ENCODE peak calls at places on chromosomes 4 and X, in six cellular contexts. B is HCT116, D is fibroblast of lung, G is astrocyte, Z is hepatocyte, R is K562. N is an unnamed sample.

GRCh38 chr4:125705681-125706080 is 390.9 kb downstream of the FAT4 start:
- DNase-seq in B (no peak), D (no peak), G (no peak), Z (no peak), R (no peak), N (no peak)

GRCh38 chr4:4914059-4914820 is 54.8 kb downstream of the MSX1 start:
- DNase-seq in B (no peak), D (peak), G (peak), Z (no peak), R (no peak), N (no peak)

GRCh38 chr4:174222266-174222872 is 61.1 kb downstream of the FBXO8 start:
- DNase-seq in B (peak), D (peak), G (no peak), Z (peak), R (peak), N (peak)

GRCh38 chr4:6999172-7000086 is 43.7 kb upstream of the TADA2B start:
- DNase-seq in B (peak), D (no peak), G (no peak), Z (no peak), R (peak), N (no peak)

GRCh38 chrX:42384956-42385355 is 393.0 kb downstream of the PPP1R2C start:
- DNase-seq in B (no peak), D (no peak), G (no peak), Z (no peak), R (no peak), N (no peak)

GRCh38 chr4:123256006-123256405 is 140.6 kb upstream of the SPRY1 start:
- DNase-seq in B (no peak), D (no peak), G (no peak), Z (no peak), R (no peak), N (no peak)

GRCh38 chr4:57110635-57111546 is 706 bp upstream of the IGFBP7 start:
- DNase-seq in B (no peak), D (peak), G (peak), Z (peak), R (peak), N (peak)

GRCh38 chrX:33204889-33205288 is 6.5 kb downstream of the DMD start:
- DNase-seq in B (no peak), D (no peak), G (no peak), Z (peak), R (no peak), N (no peak)

GRCh38 chr4:156718226-156718625 is 253.4 kb downstream of the PDGFC start:
- DNase-seq in B (no peak), D (peak), G (peak), Z (peak), R (no peak), N (no peak)

GRCh38 chr4:69831646-69832325 is 28.2 kb downstream of the SULT1E1 start:
- DNase-seq in B (no peak), D (no peak), G (no peak), Z (peak), R (no peak), N (no peak)

GRCh38 chrX:135010921-135011320 is 11.4 kb downstream of the RTL8B start:
- DNase-seq in B (no peak), D (no peak), G (no peak), Z (no peak), R (no peak), N (peak)

GRCh38 chrX:135015526-135016245 is 6.7 kb downstream of the RTL8B start:
- DNase-seq in B (no peak), D (no peak), G (no peak), Z (no peak), R (no peak), N (no peak)

GRCh38 chrX:135009057-135009605 is 13.2 kb downstream of the RTL8B start:
- DNase-seq in B (no peak), D (no peak), G (no peak), Z (no peak), R (no peak), N (no peak)

GRCh38 chrX:135003876-135004623 is 13.3 kb downstream of the SMIM10 start:
- DNase-seq in B (peak), D (peak), G (peak), Z (peak), R (peak), N (peak)

DNA sequence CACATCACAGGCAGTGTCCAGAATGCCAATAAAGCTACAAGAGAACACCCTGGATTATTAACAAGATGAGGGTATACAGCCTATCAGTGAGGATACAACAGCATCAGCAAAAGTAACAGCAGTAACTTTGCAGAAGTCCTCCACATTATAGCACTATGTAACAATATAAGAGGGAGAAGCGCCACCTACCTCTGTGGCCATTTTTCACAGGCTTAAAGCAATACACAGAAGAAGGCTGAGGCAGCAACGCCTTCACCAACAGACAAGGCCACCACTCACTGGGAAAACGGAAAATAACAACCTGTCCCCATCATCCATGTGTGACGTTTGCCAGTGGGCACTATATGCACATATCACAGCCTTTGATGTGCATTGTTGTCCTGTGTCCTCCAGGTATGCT is 12.5 kb downstream of the RTL8B start:
- DNase-seq in B (no peak), D (no peak), G (no peak), Z (no peak), R (no peak), N (no peak)
- TF ChIP-seq EZH2 in B (no peak), D (no peak), G (no peak), Z (no peak), R (no peak), N (no peak)

DNA sequence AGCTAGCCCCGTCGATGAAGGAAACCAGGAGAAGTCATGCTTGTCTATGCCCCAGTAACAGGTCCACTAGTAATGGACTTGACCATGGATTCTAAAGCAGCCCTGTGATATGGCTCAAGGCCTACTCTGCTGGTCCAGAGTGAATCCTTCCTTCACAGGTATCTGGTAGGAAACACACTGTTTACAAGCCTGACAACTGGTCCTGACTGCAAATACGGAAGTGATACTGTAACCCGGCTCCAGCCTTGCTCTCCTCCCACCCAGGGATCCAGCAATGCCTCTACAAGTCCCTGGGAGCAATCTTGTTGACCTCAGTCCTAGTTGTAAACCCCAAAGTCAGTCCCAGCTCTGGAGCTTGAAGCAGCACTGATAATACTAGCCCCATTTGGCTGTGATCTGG is 239.2 kb upstream of the GRID2 start:
- DNase-seq in B (no peak), D (no peak), G (no peak), Z (no peak), R (no peak), N (no peak)
- TF ChIP-seq EZH2 in B (no peak), D (no peak), G (no peak), Z (no peak), R (no peak), N (no peak)

DNA sequence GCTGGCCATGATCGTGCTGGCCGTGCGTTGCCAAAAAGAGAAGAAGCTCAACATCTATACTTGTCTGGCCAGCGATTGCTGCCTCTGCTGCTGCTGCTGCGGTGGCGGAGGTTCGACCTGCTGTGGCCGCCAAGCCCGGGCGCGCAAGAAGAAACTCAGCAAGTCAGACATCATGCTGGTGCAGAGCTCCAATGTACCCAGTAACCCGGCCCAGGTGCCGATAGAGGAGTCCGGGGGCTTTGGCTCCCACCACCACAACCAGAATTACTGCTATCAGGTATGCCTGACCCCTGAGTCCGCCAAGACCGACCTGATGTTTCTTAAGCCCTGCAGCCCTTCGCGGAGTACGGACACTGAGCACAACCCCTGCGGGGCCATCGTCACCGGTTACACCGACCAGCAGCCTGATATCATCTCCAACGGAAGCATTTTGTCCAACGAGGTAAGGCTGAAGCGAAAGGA is 3.3 kb downstream of the PCDH10 start:
- DNase-seq in B (no peak), D (peak), G (peak), Z (no peak), R (no peak), N (peak)
- TF ChIP-seq EZH2 in B (no peak), D (peak), G (no peak), Z (no peak), R (no peak), N (peak)

GRCh38 chrX:40006025-40007017 is 91.4 kb downstream of the BCOR start:
- DNase-seq in B (no peak), D (peak), G (no peak), Z (peak), R (no peak), N (peak)
- TF ChIP-seq EZH2 in B (no peak), D (no peak), G (no peak), Z (no peak), R (no peak), N (no peak)

N was measured in GM23338.